ENCODE peak calls at places on chromosome 9, in seven cellular contexts. One of them, this sample, is unnamed. For H3K4me1, the result is how much of the 10 kb centered on the place peaks cover.

GRCh38 chr9:112605518-112605917 is 112.4 kb downstream of the INIP start:
- DNase-seq in right cardiac atrium: no peak
- DNase-seq in neuronal stem cell: no peak
- DNase-seq in ovary: no peak
- DNase-seq in mesenchymal stem cell: no peak
- DNase-seq in A549: no peak
- DNase-seq in OCI-LY7: no peak
- DNase-seq in this sample: no peak

GRCh38 chr9:14336244-14336643 is 22.3 kb upstream of the NFIB start:
- DNase-seq in mesenchymal stem cell: no peak
- DNase-seq in right cardiac atrium: no peak
- DNase-seq in OCI-LY7: no peak
- DNase-seq in A549: no peak
- DNase-seq in neuronal stem cell: no peak
- DNase-seq in ovary: no peak
- DNase-seq in this sample: no peak

GRCh38 chr9:104743377-104743985 is 4.0 kb upstream of the NIPSNAP3A start:
- DNase-seq in mesenchymal stem cell: peak
- DNase-seq in OCI-LY7: peak
- DNase-seq in right cardiac atrium: no peak
- DNase-seq in A549: peak
- DNase-seq in ovary: no peak
- DNase-seq in neuronal stem cell: peak
- DNase-seq in this sample: no peak

GRCh38 chr9:27440888-27441740 is 83.0 kb upstream of the IFNK start:
- DNase-seq in A549: no peak
- DNase-seq in OCI-LY7: no peak
- DNase-seq in mesenchymal stem cell: no peak
- DNase-seq in right cardiac atrium: no peak
- DNase-seq in ovary: no peak
- DNase-seq in neuronal stem cell: no peak
- DNase-seq in this sample: no peak

GRCh38 chr9:106104887-106105286 is 410.5 kb downstream of the TMEM38B start:
- DNase-seq in right cardiac atrium: no peak
- DNase-seq in mesenchymal stem cell: no peak
- DNase-seq in neuronal stem cell: no peak
- DNase-seq in ovary: no peak
- DNase-seq in OCI-LY7: no peak
- DNase-seq in A549: no peak
- DNase-seq in this sample: no peak

GRCh38 chr9:135551456-135551855 is 5.5 kb downstream of the OBP2A start:
- DNase-seq in A549: no peak
- DNase-seq in neuronal stem cell: no peak
- DNase-seq in mesenchymal stem cell: no peak
- DNase-seq in ovary: no peak
- DNase-seq in right cardiac atrium: no peak
- DNase-seq in OCI-LY7: no peak
- DNase-seq in this sample: no peak

GRCh38 chr9:33202552-33203300 is 35.6 kb upstream of the B4GALT1 start:
- DNase-seq in right cardiac atrium: peak
- DNase-seq in A549: no peak
- DNase-seq in mesenchymal stem cell: peak
- DNase-seq in ovary: no peak
- DNase-seq in OCI-LY7: peak
- DNase-seq in neuronal stem cell: no peak
- DNase-seq in this sample: no peak

GRCh38 chr9:127380479-127380878 is 16.5 kb upstream of the SLC2A8 start:
- DNase-seq in mesenchymal stem cell: no peak
- DNase-seq in neuronal stem cell: no peak
- DNase-seq in A549: no peak
- DNase-seq in right cardiac atrium: no peak
- DNase-seq in ovary: no peak
- DNase-seq in OCI-LY7: peak
- DNase-seq in this sample: no peak

GRCh38 chr9:136339173-136339957 is 12.0 kb downstream of the GPSM1 start:
- DNase-seq in ovary: no peak
- DNase-seq in neuronal stem cell: peak
- DNase-seq in A549: peak
- DNase-seq in right cardiac atrium: peak
- DNase-seq in mesenchymal stem cell: peak
- DNase-seq in OCI-LY7: peak
- DNase-seq in this sample: no peak

GRCh38 chr9:79764377-79764776 is 192.6 kb downstream of the TLE4 start:
- DNase-seq in OCI-LY7: no peak
- DNase-seq in ovary: peak
- DNase-seq in mesenchymal stem cell: peak
- DNase-seq in A549: peak
- DNase-seq in neuronal stem cell: no peak
- DNase-seq in right cardiac atrium: peak
- DNase-seq in this sample: no peak

GRCh38 chr9:36893148-36893547 is 140.9 kb downstream of the PAX5 start:
- DNase-seq in ovary: no peak
- DNase-seq in OCI-LY7: no peak
- DNase-seq in right cardiac atrium: no peak
- DNase-seq in neuronal stem cell: no peak
- DNase-seq in mesenchymal stem cell: no peak
- DNase-seq in A549: no peak
- DNase-seq in this sample: no peak

GRCh38 chr9:136193127-136193890 is 11.6 kb downstream of the LHX3 start:
- DNase-seq in mesenchymal stem cell: no peak
- DNase-seq in neuronal stem cell: no peak
- DNase-seq in A549: no peak
- DNase-seq in right cardiac atrium: no peak
- DNase-seq in OCI-LY7: no peak
- DNase-seq in ovary: no peak
- DNase-seq in this sample: no peak

GRCh38 chr9:1051286-1052118 is 1.3 kb downstream of the DMRT2 start:
- DNase-seq in A549: peak
- DNase-seq in ovary: no peak
- DNase-seq in OCI-LY7: peak
- DNase-seq in mesenchymal stem cell: no peak
- DNase-seq in neuronal stem cell: no peak
- DNase-seq in right cardiac atrium: no peak
- DNase-seq in this sample: no peak

GRCh38 chr9:127415158-127415557 is 9.0 kb upstream of the ZNF79 start:
- DNase-seq in A549: no peak
- DNase-seq in mesenchymal stem cell: no peak
- DNase-seq in neuronal stem cell: no peak
- DNase-seq in right cardiac atrium: no peak
- DNase-seq in ovary: no peak
- DNase-seq in OCI-LY7: no peak
- DNase-seq in this sample: no peak

GRCh38 chr9:86099695-86100364 is 472 bp upstream of the GOLM1 start:
- DNase-seq in right cardiac atrium: peak
- DNase-seq in neuronal stem cell: peak
- DNase-seq in A549: peak
- DNase-seq in OCI-LY7: no peak
- DNase-seq in mesenchymal stem cell: peak
- DNase-seq in ovary: peak
- DNase-seq in this sample: peak

DNA sequence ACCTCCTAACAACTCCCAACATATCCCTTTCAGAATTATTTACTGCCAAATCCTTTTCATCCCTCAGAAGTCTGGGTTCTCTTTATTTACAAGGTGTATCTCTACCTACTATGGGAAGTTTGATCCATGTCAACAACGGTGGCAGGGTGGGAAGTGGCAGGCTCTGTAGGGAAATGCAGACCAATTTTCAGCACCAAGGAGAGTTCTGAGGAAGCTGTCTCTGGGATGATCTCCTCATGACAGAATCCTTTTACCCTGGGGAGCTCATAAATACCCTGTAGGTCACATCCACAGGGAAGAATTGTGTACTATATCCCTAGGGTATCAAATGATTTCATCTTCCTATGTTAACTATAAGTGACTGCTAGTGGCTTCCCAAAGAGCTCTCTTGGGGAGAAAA is 107.8 kb upstream of the NEK6 start:
- DNase-seq in ovary: no peak
- DNase-seq in OCI-LY7: no peak
- DNase-seq in neuronal stem cell: no peak
- DNase-seq in A549: no peak
- DNase-seq in mesenchymal stem cell: peak
- DNase-seq in right cardiac atrium: no peak
- DNase-seq in this sample: no peak
- H3K4me1 ChIP-seq in ovary: under half
- H3K4me1 ChIP-seq in OCI-LY7: under half
- H3K4me1 ChIP-seq in neuronal stem cell: under half
- H3K4me1 ChIP-seq in A549: under half
- H3K4me1 ChIP-seq in mesenchymal stem cell: under half
- H3K4me1 ChIP-seq in right cardiac atrium: under half
- H3K4me1 ChIP-seq in this sample: under half

GRCh38 chr9:89465726-89466308 is 32.1 kb downstream of the SEMA4D start:
- DNase-seq in mesenchymal stem cell: no peak
- DNase-seq in neuronal stem cell: no peak
- DNase-seq in right cardiac atrium: no peak
- DNase-seq in OCI-LY7: no peak
- DNase-seq in A549: no peak
- DNase-seq in ovary: no peak
- DNase-seq in this sample: no peak

GRCh38 chr9:89462817-89463216 is 35.1 kb downstream of the SEMA4D start:
- DNase-seq in OCI-LY7: no peak
- DNase-seq in neuronal stem cell: no peak
- DNase-seq in mesenchymal stem cell: no peak
- DNase-seq in right cardiac atrium: no peak
- DNase-seq in A549: no peak
- DNase-seq in ovary: no peak
- DNase-seq in this sample: no peak

GRCh38 chr9:89464991-89465390 is 32.9 kb downstream of the SEMA4D start:
- DNase-seq in ovary: no peak
- DNase-seq in neuronal stem cell: no peak
- DNase-seq in right cardiac atrium: no peak
- DNase-seq in mesenchymal stem cell: no peak
- DNase-seq in OCI-LY7: no peak
- DNase-seq in A549: no peak
- DNase-seq in this sample: no peak

GRCh38 chr9:89466451-89467277 is 31.2 kb downstream of the SEMA4D start:
- DNase-seq in A549: no peak
- DNase-seq in neuronal stem cell: no peak
- DNase-seq in right cardiac atrium: no peak
- DNase-seq in mesenchymal stem cell: no peak
- DNase-seq in ovary: no peak
- DNase-seq in OCI-LY7: no peak
- DNase-seq in this sample: no peak

DNA sequence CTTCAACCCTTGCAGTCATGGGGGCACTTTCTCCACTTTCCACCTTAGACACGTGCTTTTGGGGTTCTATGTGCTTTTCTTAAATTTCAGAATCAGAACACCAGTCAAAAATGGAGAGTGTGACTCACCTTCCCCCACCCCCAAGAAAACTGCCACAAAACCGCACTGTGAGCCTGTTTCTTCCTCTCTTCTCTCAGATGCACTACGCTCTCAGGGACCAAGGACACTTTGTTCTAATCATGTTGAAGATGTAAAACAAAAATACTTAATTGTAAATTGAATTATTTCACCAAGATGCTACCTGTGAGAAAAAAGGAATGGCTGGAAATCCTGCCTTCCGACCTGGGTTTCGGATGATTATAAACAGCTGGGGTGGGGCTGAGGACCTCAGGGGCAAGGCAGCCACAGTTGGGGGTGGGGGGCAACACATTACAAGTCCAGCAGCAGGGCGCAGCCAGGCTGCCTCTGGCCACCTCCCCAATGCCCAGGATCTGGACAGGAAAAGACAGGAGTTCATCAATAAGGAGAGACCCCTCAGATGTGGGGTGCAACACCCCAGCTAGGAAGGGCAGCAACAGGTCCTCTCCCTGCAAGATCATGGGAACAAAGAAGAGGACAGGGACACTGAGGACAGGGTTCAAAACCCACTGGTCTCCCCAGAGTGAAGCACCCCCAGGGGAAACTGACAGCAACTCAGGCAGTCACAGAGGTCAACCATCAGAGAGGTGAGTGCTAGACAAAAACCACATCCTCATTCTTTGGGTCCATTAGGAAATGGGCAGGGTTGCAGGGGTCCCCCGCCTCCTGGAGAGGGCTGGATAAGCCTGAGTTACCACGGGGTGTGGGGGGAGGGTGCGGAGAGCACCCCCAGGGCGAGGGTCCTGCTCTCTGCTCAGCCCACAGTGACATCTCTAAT is 33.7 kb downstream of the SEMA4D start:
- DNase-seq in neuronal stem cell: no peak
- DNase-seq in right cardiac atrium: no peak
- DNase-seq in A549: no peak
- DNase-seq in mesenchymal stem cell: no peak
- DNase-seq in ovary: no peak
- DNase-seq in OCI-LY7: peak
- DNase-seq in this sample: no peak
- H3K4me3 ChIP-seq in neuronal stem cell: no peak
- H3K4me3 ChIP-seq in right cardiac atrium: no peak
- H3K4me3 ChIP-seq in A549: no peak
- H3K4me3 ChIP-seq in mesenchymal stem cell: no peak
- H3K4me3 ChIP-seq in ovary: no peak
- H3K4me3 ChIP-seq in OCI-LY7: peak
- H3K4me3 ChIP-seq in this sample: no peak

DNA sequence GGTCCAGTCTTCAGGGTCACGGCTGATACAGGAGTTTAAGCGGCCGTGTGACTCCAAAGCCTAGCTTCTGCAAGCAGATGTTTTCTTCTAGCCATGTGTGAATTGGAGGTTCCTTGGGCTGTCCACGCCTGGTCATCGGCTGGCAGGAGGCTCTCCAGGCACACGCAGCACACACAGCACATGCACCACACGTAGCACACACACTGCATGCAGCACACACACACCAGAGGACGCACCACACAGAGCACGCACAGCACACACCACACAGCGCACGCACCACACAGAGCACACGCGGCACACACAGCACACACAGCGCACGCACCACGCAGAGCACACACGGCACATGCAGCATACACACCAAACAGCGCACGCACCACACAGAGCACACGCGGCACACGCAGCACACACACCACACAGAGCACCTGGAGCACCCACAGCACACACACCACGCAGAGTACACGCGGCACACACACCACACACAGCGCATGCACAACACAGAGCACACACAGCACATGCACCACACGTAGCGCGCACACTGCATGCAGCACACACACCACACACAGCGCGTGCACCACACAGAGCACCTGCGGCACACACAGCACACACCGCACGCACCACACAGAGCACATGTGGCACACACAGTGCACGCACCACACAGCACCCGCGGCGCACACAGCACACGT is 234.3 kb downstream of the FANCC start:
- DNase-seq in OCI-LY7: no peak
- DNase-seq in right cardiac atrium: no peak
- DNase-seq in mesenchymal stem cell: no peak
- DNase-seq in A549: no peak
- DNase-seq in neuronal stem cell: no peak
- DNase-seq in ovary: peak
- DNase-seq in this sample: no peak
- H3K4me1 ChIP-seq in OCI-LY7: under half
- H3K4me1 ChIP-seq in right cardiac atrium: under half
- H3K4me1 ChIP-seq in mesenchymal stem cell: under half
- H3K4me1 ChIP-seq in A549: half or more
- H3K4me1 ChIP-seq in neuronal stem cell: under half
- H3K4me1 ChIP-seq in ovary: under half
- H3K4me1 ChIP-seq in this sample: under half

GRCh38 chr9:16521868-16522381 is 348.5 kb downstream of the BNC2 start:
- DNase-seq in ovary: peak
- DNase-seq in A549: no peak
- DNase-seq in right cardiac atrium: peak
- DNase-seq in neuronal stem cell: no peak
- DNase-seq in OCI-LY7: no peak
- DNase-seq in mesenchymal stem cell: peak
- DNase-seq in this sample: no peak
- H3K4me3 ChIP-seq in ovary: no peak
- H3K4me3 ChIP-seq in A549: no peak
- H3K4me3 ChIP-seq in right cardiac atrium: no peak
- H3K4me3 ChIP-seq in neuronal stem cell: no peak
- H3K4me3 ChIP-seq in OCI-LY7: no peak
- H3K4me3 ChIP-seq in mesenchymal stem cell: no peak
- H3K4me3 ChIP-seq in this sample: no peak